ENCODE peak calls at places on chromosomes 5 and 9, in six cellular contexts. One of them, this sample, is unnamed.

GRCh38 chr9:107261106-107261505 is 22.0 kb upstream of the RAD23B start:
- DNase-seq in cardiac muscle cell: no peak
- DNase-seq in right atrium auricular region: no peak
- DNase-seq in right cardiac atrium: no peak
- DNase-seq in A549: no peak
- DNase-seq in heart left ventricle: no peak
- DNase-seq in this sample: no peak

GRCh38 chr9:36040271-36040925 is 3.7 kb downstream of the RECK start:
- DNase-seq in cardiac muscle cell: peak; percentile 44
- DNase-seq in right atrium auricular region: no peak
- DNase-seq in right cardiac atrium: no peak
- DNase-seq in A549: no peak
- DNase-seq in heart left ventricle: no peak
- DNase-seq in this sample: no peak

GRCh38 chr5:85441853-85442252 is 1057.2 kb upstream of the EDIL3 start:
- DNase-seq in cardiac muscle cell: no peak
- DNase-seq in right atrium auricular region: no peak
- DNase-seq in right cardiac atrium: no peak
- DNase-seq in A549: no peak
- DNase-seq in heart left ventricle: no peak
- DNase-seq in this sample: no peak

GRCh38 chr5:80254767-80255424 is 952 bp downstream of the SERINC5 start:
- DNase-seq in cardiac muscle cell: peak; percentile 24
- DNase-seq in right atrium auricular region: no peak
- DNase-seq in right cardiac atrium: no peak
- DNase-seq in A549: no peak
- DNase-seq in heart left ventricle: peak; percentile 34
- DNase-seq in this sample: no peak

GRCh38 chr9:124216474-124217176 is 41.1 kb upstream of the NEK6 start:
- DNase-seq in cardiac muscle cell: no peak
- DNase-seq in right atrium auricular region: no peak
- DNase-seq in right cardiac atrium: peak; percentile 69
- DNase-seq in A549: no peak
- DNase-seq in heart left ventricle: peak; percentile 59
- DNase-seq in this sample: no peak

GRCh38 chr9:89185980-89186379 is 7.4 kb upstream of the SHC3 start:
- DNase-seq in cardiac muscle cell: peak; percentile 62
- DNase-seq in right atrium auricular region: no peak
- DNase-seq in right cardiac atrium: no peak
- DNase-seq in A549: no peak
- DNase-seq in heart left ventricle: no peak
- DNase-seq in this sample: no peak

GRCh38 chr5:82938901-82939300 is 138.3 kb downstream of the TMEM167A start:
- DNase-seq in cardiac muscle cell: no peak
- DNase-seq in right atrium auricular region: no peak
- DNase-seq in right cardiac atrium: no peak
- DNase-seq in A549: no peak
- DNase-seq in heart left ventricle: no peak
- DNase-seq in this sample: no peak

GRCh38 chr9:3916984-3917383 is 382.9 kb downstream of the GLIS3 start:
- DNase-seq in cardiac muscle cell: peak; percentile 90
- DNase-seq in right atrium auricular region: no peak
- DNase-seq in right cardiac atrium: no peak
- DNase-seq in A549: peak; percentile 11
- DNase-seq in heart left ventricle: no peak
- DNase-seq in this sample: no peak

GRCh38 chr9:16728128-16728505 is 142.4 kb downstream of the BNC2 start:
- DNase-seq in cardiac muscle cell: peak; percentile 35
- DNase-seq in right atrium auricular region: no peak
- DNase-seq in right cardiac atrium: no peak
- DNase-seq in A549: no peak
- DNase-seq in heart left ventricle: no peak
- DNase-seq in this sample: no peak

GRCh38 chr9:1709347-1709746 is 305.8 kb upstream of the SMARCA2 start:
- DNase-seq in cardiac muscle cell: no peak
- DNase-seq in right atrium auricular region: no peak
- DNase-seq in right cardiac atrium: no peak
- DNase-seq in A549: peak; percentile 18
- DNase-seq in heart left ventricle: no peak
- DNase-seq in this sample: no peak

GRCh38 chr5:93925321-93925720 is 183.9 kb upstream of the POU5F2 start:
- DNase-seq in cardiac muscle cell: no peak
- DNase-seq in right atrium auricular region: no peak
- DNase-seq in right cardiac atrium: no peak
- DNase-seq in A549: peak; percentile 8
- DNase-seq in heart left ventricle: no peak
- DNase-seq in this sample: no peak

GRCh38 chr5:150778517-150779396 is at the start of gene SMIM3:
- DNase-seq in cardiac muscle cell: peak; percentile 84
- DNase-seq in right atrium auricular region: peak; percentile 86
- DNase-seq in right cardiac atrium: peak; percentile 94
- DNase-seq in A549: peak; percentile 55
- DNase-seq in heart left ventricle: peak; percentile 92
- DNase-seq in this sample: peak; percentile 92

GRCh38 chr9:81650836-81651545 is 38.4 kb downstream of the TLE1 start:
- DNase-seq in cardiac muscle cell: no peak
- DNase-seq in right atrium auricular region: no peak
- DNase-seq in right cardiac atrium: no peak
- DNase-seq in A549: no peak
- DNase-seq in heart left ventricle: no peak
- DNase-seq in this sample: no peak

GRCh38 chr5:133524597-133524996 is 87.7 kb downstream of the FSTL4 start:
- DNase-seq in cardiac muscle cell: no peak
- DNase-seq in right atrium auricular region: no peak
- DNase-seq in right cardiac atrium: no peak
- DNase-seq in A549: no peak
- DNase-seq in heart left ventricle: no peak
- DNase-seq in this sample: no peak

GRCh38 chr9:89502038-89502601 is 4.2 kb upstream of the SEMA4D start:
- DNase-seq in cardiac muscle cell: no peak
- DNase-seq in right atrium auricular region: no peak
- DNase-seq in right cardiac atrium: no peak
- DNase-seq in A549: no peak
- DNase-seq in heart left ventricle: no peak
- DNase-seq in this sample: no peak

GRCh38 chr5:172484664-172485063 is 30.3 kb upstream of the SH3PXD2B start:
- DNase-seq in cardiac muscle cell: no peak
- DNase-seq in right atrium auricular region: no peak
- DNase-seq in right cardiac atrium: no peak
- DNase-seq in A549: no peak
- DNase-seq in heart left ventricle: no peak
- DNase-seq in this sample: no peak

GRCh38 chr5:9361835-9362234 is 184.0 kb downstream of the SEMA5A start:
- DNase-seq in cardiac muscle cell: peak; percentile 82
- DNase-seq in right atrium auricular region: peak; percentile 67
- DNase-seq in right cardiac atrium: peak; percentile 57
- DNase-seq in A549: peak; percentile 66
- DNase-seq in heart left ventricle: no peak
- DNase-seq in this sample: peak; percentile 50

GRCh38 chr9:133728856-133729645 is 9.1 kb downstream of the SARDH start:
- DNase-seq in cardiac muscle cell: no peak
- DNase-seq in right atrium auricular region: no peak
- DNase-seq in right cardiac atrium: no peak
- DNase-seq in A549: no peak
- DNase-seq in heart left ventricle: no peak
- DNase-seq in this sample: no peak

GRCh38 chr9:89919171-89919681 is 314.4 kb downstream of the GADD45G start:
- DNase-seq in cardiac muscle cell: peak; percentile 13
- DNase-seq in right atrium auricular region: peak; percentile 58
- DNase-seq in right cardiac atrium: no peak
- DNase-seq in A549: peak; percentile 34
- DNase-seq in heart left ventricle: peak; percentile 54
- DNase-seq in this sample: peak; percentile 49

GRCh38 chr5:155082401-155082800 is 68.8 kb downstream of the KIF4B start:
- DNase-seq in cardiac muscle cell: peak; percentile 70
- DNase-seq in right atrium auricular region: no peak
- DNase-seq in right cardiac atrium: no peak
- DNase-seq in A549: peak; percentile 43
- DNase-seq in heart left ventricle: no peak
- DNase-seq in this sample: no peak

GRCh38 chr5:22295832-22296231 is 557.3 kb downstream of the CDH12 start:
- DNase-seq in cardiac muscle cell: no peak
- DNase-seq in right atrium auricular region: no peak
- DNase-seq in right cardiac atrium: no peak
- DNase-seq in A549: no peak
- DNase-seq in heart left ventricle: no peak
- DNase-seq in this sample: no peak

GRCh38 chr5:1772634-1773033 is 27.0 kb downstream of the MRPL36 start:
- DNase-seq in cardiac muscle cell: peak; percentile 64
- DNase-seq in right atrium auricular region: no peak
- DNase-seq in right cardiac atrium: no peak
- DNase-seq in A549: peak; percentile 44
- DNase-seq in heart left ventricle: no peak
- DNase-seq in this sample: no peak
- H3K27ac ChIP-seq in cardiac muscle cell: no peak overlapping the region
- H3K27ac ChIP-seq in right atrium auricular region: no peak overlapping the region
- H3K27ac ChIP-seq in right cardiac atrium: no peak overlapping the region
- H3K27ac ChIP-seq in A549: no peak overlapping the region
- H3K27ac ChIP-seq in heart left ventricle: no peak overlapping the region
- H3K27ac ChIP-seq in this sample: no peak overlapping the region

DNA sequence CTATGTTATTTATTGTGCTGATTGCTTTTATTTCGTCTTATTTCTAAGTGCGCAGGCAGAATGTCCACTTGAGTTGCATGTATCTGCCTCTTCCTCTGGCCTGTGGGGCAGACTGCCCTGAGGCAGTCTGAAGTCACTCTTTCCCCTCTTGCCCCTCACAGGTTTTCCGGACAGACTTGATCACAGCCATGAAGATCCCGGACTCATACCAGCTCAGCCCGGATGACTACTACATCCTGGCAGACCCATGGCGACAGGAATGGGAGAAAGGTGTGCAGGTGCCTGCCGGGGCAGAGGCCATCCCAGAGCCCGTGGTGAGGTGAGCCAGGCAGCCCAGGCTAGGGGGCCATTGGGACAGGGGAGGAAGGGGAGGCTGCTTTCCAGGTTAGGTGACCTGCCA is 26.4 kb downstream of the JADE2 start:
- DNase-seq in cardiac muscle cell: no peak
- DNase-seq in right atrium auricular region: no peak
- DNase-seq in right cardiac atrium: no peak
- DNase-seq in A549: no peak
- DNase-seq in heart left ventricle: no peak
- DNase-seq in this sample: no peak
- H3K4me3 ChIP-seq in cardiac muscle cell: no peak overlapping the region
- H3K4me3 ChIP-seq in right atrium auricular region: no peak overlapping the region
- H3K4me3 ChIP-seq in right cardiac atrium: no peak overlapping the region
- H3K4me3 ChIP-seq in A549: no peak overlapping the region
- H3K4me3 ChIP-seq in heart left ventricle: no peak overlapping the region
- H3K4me3 ChIP-seq in this sample: no peak overlapping the region

DNA sequence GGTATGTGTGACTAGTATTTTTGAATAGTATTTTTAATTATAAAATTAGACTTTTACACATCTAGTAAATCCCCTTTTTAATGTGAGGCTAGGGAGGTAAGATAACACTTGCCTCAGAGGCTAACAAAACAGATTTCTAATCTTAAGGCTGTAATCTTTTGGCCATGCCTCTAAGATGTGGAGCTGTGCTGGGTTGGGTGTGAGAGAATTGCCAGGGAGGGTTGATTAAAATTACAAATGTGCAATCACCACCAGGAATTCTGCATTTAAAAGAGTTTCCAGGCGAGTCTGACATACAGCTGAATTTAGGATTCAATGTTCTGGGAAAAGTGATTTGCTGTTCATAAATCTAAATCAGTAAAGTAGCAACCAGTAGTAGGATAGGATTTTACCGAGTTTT is 73.3 kb downstream of the NUDT12 start:
- DNase-seq in cardiac muscle cell: no peak
- DNase-seq in right atrium auricular region: no peak
- DNase-seq in right cardiac atrium: no peak
- DNase-seq in A549: no peak
- DNase-seq in heart left ventricle: no peak
- DNase-seq in this sample: no peak
- H3K27ac ChIP-seq in cardiac muscle cell: no peak overlapping the region
- H3K27ac ChIP-seq in right atrium auricular region: no peak overlapping the region
- H3K27ac ChIP-seq in right cardiac atrium: no peak overlapping the region
- H3K27ac ChIP-seq in A549: no peak overlapping the region
- H3K27ac ChIP-seq in heart left ventricle: no peak overlapping the region
- H3K27ac ChIP-seq in this sample: no peak overlapping the region

DNA sequence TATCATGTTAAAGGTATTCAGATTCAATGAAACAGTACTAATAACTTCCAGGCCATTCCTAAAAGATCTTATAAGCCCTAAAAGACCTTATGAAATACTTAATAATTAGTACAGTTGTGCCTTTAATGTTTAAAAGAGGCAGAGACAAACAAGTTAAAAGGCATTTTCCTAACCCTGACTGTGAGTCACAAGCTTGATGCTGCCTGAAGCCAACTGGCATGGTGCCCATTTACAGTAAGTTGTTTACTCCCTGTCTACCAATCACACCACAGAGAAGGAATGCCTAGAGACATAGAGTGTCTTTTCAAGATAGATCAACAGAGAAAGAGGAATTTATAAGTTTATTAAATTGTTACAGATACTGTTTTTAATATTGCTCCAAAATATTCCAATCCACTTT is 47.8 kb downstream of the NR3C1 start:
- DNase-seq in cardiac muscle cell: peak; percentile 95
- DNase-seq in right atrium auricular region: peak; percentile 63
- DNase-seq in right cardiac atrium: peak; percentile 59
- DNase-seq in A549: peak; percentile 94
- DNase-seq in heart left ventricle: peak; percentile 74
- DNase-seq in this sample: peak; percentile 20
- H3K4me3 ChIP-seq in cardiac muscle cell: no peak overlapping the region
- H3K4me3 ChIP-seq in right atrium auricular region: no peak overlapping the region
- H3K4me3 ChIP-seq in right cardiac atrium: no peak overlapping the region
- H3K4me3 ChIP-seq in A549: peak overlapping the region; percentile 6
- H3K4me3 ChIP-seq in heart left ventricle: no peak overlapping the region
- H3K4me3 ChIP-seq in this sample: no peak overlapping the region

DNA sequence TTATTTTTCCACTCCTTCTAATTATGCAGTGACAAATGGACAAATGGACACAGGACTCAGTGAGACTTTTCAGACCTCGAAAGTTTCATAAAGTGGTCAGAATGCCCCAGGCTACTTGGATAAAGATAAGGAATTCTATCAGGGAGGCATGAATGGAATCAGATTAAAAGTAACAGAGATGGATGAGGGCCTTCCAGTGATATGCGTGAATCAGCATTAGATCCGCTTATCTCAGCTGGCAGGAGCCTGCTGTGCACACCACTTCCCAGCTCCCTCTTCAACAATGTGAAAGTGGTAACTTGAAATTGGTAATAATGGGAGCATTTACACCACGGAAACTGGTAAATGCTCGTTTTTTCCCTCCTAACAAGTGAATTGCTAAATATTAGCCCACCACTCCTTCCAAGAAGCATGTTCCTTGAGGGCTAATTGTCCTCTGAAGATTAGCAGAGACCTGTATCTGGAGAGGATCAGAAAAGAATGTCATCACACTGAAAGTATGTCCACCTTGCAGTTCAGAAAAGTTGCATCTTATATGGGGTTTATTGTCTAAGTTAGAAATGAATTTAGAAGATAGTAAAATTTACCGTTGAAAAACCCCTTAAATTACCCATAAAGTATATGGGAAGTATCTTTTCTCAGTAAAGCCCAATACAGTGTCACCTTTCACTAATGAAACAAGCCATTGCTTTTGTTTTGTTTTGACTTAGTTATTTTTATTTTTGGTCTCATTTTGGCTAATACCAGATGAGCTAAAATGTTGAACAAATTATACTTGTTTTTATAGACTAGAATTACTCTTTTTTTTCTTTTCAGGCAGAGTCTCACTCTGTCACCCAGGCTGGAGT is 125.3 kb downstream of the DPYSL3 start:
- DNase-seq in cardiac muscle cell: no peak
- DNase-seq in right atrium auricular region: no peak
- DNase-seq in right cardiac atrium: no peak
- DNase-seq in A549: no peak
- DNase-seq in heart left ventricle: no peak
- DNase-seq in this sample: no peak
- H3K27ac ChIP-seq in cardiac muscle cell: no peak overlapping the region
- H3K27ac ChIP-seq in right atrium auricular region: no peak overlapping the region
- H3K27ac ChIP-seq in right cardiac atrium: no peak overlapping the region
- H3K27ac ChIP-seq in A549: no peak overlapping the region
- H3K27ac ChIP-seq in heart left ventricle: no peak overlapping the region
- H3K27ac ChIP-seq in this sample: no peak overlapping the region